ENCODE peak calls at places on chromosomes 6 and 20, in six cellular contexts. R is amniotic epithelial cell; Z is skeletal muscle cell; P is neural progenitor cell; U is activated CD8-positive, alpha-beta memory T cell treated with anti-CD3 and anti-CD28 coated beads for 4 hours; W is GM04503. M is an unnamed sample.

GRCh38 chr6:79028641-79029314 is 49.3 kb downstream of the PHIP start:
- DNase-seq in U (no peak), W (peak), P (no peak), R (no peak), Z (no peak), M (no peak)

GRCh38 chr6:128162423-128162822 is 261.6 kb upstream of the THEMIS start:
- DNase-seq in P (no peak), Z (no peak), W (no peak), R (no peak), U (no peak), M (no peak)

GRCh38 chr6:162099685-162100084 is 627.9 kb downstream of the PRKN start:
- DNase-seq in R (peak), W (peak), Z (peak), P (no peak), U (no peak), M (peak)

GRCh38 chr6:57247603-57248002 is 25.5 kb upstream of the RAB23 start:
- DNase-seq in R (no peak), U (no peak), P (no peak), Z (no peak), W (no peak), M (no peak)

GRCh38 chr6:159819098-159819497 is 19.0 kb downstream of the PNLDC1 start:
- DNase-seq in W (no peak), R (no peak), Z (no peak), P (no peak), U (no peak), M (no peak)

GRCh38 chr6:160348552-160349441 is 619 bp downstream of the SLC22A3 start:
- DNase-seq in W (no peak), Z (no peak), U (no peak), P (peak), R (peak), M (peak)

GRCh38 chr20:41141153-41141815 is 3.9 kb downstream of the PLCG1 start:
- DNase-seq in W (no peak), R (peak), Z (no peak), P (no peak), U (no peak), M (peak)

GRCh38 chr6:136526937-136527336 is 23.3 kb downstream of the MAP7 start:
- DNase-seq in Z (no peak), R (no peak), U (no peak), P (no peak), W (no peak), M (no peak)

GRCh38 chr6:3031857-3032256 is 32.2 kb downstream of the NQO2 start:
- DNase-seq in W (no peak), R (no peak), P (no peak), Z (no peak), U (no peak), M (no peak)

GRCh38 chr20:53034899-53035298 is 62.7 kb downstream of the TSHZ2 start:
- DNase-seq in U (no peak), P (peak), R (no peak), Z (no peak), W (no peak), M (peak)

GRCh38 chr6:235763-236360 is 56.4 kb upstream of the DUSP22 start:
- DNase-seq in W (no peak), Z (peak), U (peak), R (peak), P (peak), M (peak)

GRCh38 chr6:36083446-36083845 is 46.9 kb upstream of the MAPK13 start:
- DNase-seq in Z (no peak), R (peak), U (no peak), P (no peak), W (no peak), M (no peak)

GRCh38 chr20:32528905-32529670 is 56.0 kb downstream of the NOL4L start:
- DNase-seq in Z (no peak), U (no peak), W (no peak), R (no peak), P (no peak), M (no peak)

GRCh38 chr6:87897581-87898147 is 150.0 kb upstream of the SPACA1 start:
- DNase-seq in U (no peak), Z (no peak), W (no peak), R (no peak), P (no peak), M (no peak)

GRCh38 chr20:1287306-1287705 is 21.2 kb downstream of the SNPH start:
- DNase-seq in U (no peak), R (no peak), Z (no peak), P (no peak), W (no peak), M (no peak)

GRCh38 chr6:150418825-150419594 is 50.2 kb downstream of the IYD start:
- DNase-seq in Z (peak), P (peak), U (no peak), W (no peak), R (peak), M (peak)

GRCh38 chr20:57662313-57663240 is 42.4 kb upstream of the ZBP1 start:
- DNase-seq in W (no peak), R (no peak), U (no peak), P (no peak), Z (no peak), M (peak)

GRCh38 chr6:89258912-89259311 is 41.8 kb upstream of the GABRR1 start:
- DNase-seq in Z (no peak), R (no peak), P (no peak), U (no peak), W (no peak), M (no peak)

GRCh38 chr20:10316582-10316981 is 98.0 kb downstream of the SNAP25 start:
- DNase-seq in R (peak), P (no peak), Z (no peak), U (no peak), W (no peak), M (no peak)

GRCh38 chr20:31568773-31569162 is 36.3 kb upstream of the ID1 start:
- DNase-seq in P (no peak), W (no peak), R (no peak), U (no peak), Z (no peak), M (no peak)

GRCh38 chr20:39451386-39451785 is 489.2 kb downstream of the DHX35 start:
- DNase-seq in U (no peak), P (no peak), Z (no peak), W (no peak), R (no peak), M (no peak)

GRCh38 chr6:11416936-11417576 is 120.5 kb upstream of the TMEM170B start:
- DNase-seq in Z (no peak), P (no peak), R (no peak), U (no peak), W (no peak), M (no peak)

GRCh38 chr6:108360919-108361311 is 66.1 kb downstream of the AFG1L start:
- DNase-seq in R (no peak), U (no peak), W (no peak), Z (no peak), P (no peak), M (no peak)

M was measured in left kidney.